ENCODE peak calls at places on chromosomes 12 and 14, in five cellular contexts. I is GM23248, A is H1, D is HCT116, R is keratinocyte. S is an unnamed sample.

GRCh38 chr14:20569066-20569465 is 8.2 kb upstream of the RNASE9 start:
- DNase-seq in I (no peak), A (no peak), R (no peak), D (no peak), S (no peak)

GRCh38 chr14:31947680-31948580 is 129.2 kb upstream of the ARHGAP5 start:
- DNase-seq in A (no peak), R (no peak), D (no peak), I (no peak), S (no peak)

GRCh38 chr12:96404683-96405082 is 4.4 kb upstream of the CDK17 start:
- DNase-seq in R (no peak), A (no peak), I (no peak), D (no peak), S (no peak)

GRCh38 chr14:39055786-39056474 is 47.1 kb downstream of the SEC23A start:
- DNase-seq in I (no peak), R (no peak), A (no peak), D (peak), S (no peak)

GRCh38 chr12:66829660-66830325 is 150.9 kb upstream of the GRIP1 start:
- DNase-seq in R (no peak), D (no peak), A (no peak), I (no peak), S (no peak)

GRCh38 chr12:47267571-47267970 is 187.8 kb upstream of the AMIGO2 start:
- DNase-seq in A (no peak), I (peak), R (peak), D (no peak), S (no peak)

GRCh38 chr12:121483950-121484349 is 84.0 kb downstream of the RNF34 start:
- DNase-seq in D (no peak), A (no peak), R (no peak), I (no peak), S (no peak)

GRCh38 chr14:93276031-93276716 is 56.7 kb downstream of the BTBD7 start:
- DNase-seq in I (no peak), D (no peak), A (no peak), R (no peak), S (no peak)

GRCh38 chr14:34027990-34028490 is 77.2 kb upstream of the EGLN3 start:
- DNase-seq in A (no peak), R (no peak), I (no peak), D (no peak), S (no peak)

GRCh38 chr12:53683983-53684382 is 8.1 kb upstream of the ATP5MC2 start:
- DNase-seq in A (no peak), D (no peak), I (no peak), R (no peak), S (no peak)

GRCh38 chr14:50045039-50045711 is 71.2 kb downstream of the VCPKMT start:
- DNase-seq in D (no peak), A (no peak), R (no peak), I (peak), S (peak)

GRCh38 chr14:99128185-99128584 is 143.8 kb downstream of the BCL11B start:
- DNase-seq in R (no peak), D (no peak), I (no peak), A (no peak), S (no peak)

GRCh38 chr14:71247106-71247505 is 339.8 kb downstream of the PCNX1 start:
- DNase-seq in R (peak), D (no peak), A (no peak), I (peak), S (no peak)

GRCh38 chr14:30885840-30886740 is 11.7 kb downstream of the COCH start:
- DNase-seq in I (peak), A (no peak), R (no peak), D (no peak), S (peak)

DNA sequence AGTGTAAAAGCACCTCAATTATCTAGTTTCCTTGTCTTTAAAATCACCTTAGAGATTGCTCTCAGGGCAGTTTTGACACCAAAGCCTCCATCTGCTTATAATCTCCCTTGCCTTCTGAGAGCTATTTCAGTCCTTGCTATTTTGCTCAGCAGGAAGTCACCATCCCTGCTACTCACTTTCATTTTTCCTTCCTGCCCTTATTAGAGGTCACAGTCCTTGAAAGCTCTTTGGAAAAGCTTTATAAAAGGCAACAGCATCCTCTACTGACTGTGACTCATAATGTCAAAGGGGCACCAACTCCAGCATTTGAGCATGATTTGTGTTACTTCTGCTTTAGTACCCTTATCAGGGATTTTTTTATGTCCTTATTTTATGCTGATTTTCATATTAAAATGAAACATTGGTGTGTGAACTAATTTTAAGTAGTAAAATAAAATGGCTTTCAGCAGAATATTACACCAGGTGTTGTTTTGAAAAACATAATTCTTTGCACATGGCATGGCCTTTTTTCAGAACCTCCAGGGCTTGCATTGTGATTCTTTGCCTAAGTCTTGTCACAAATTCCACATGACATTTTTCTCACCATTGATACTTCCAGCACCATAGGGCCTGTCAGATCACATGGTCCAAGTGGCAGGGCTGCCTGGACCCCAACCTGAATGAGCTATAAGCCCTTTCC is 213.0 kb downstream of the ADAMTS20 start:
- DNase-seq in I (peak), R (no peak), A (peak), D (peak), S (peak)
- H3K9ac ChIP-seq in I (peak), R (no peak), A (no peak), D (no peak), S (peak)

DNA sequence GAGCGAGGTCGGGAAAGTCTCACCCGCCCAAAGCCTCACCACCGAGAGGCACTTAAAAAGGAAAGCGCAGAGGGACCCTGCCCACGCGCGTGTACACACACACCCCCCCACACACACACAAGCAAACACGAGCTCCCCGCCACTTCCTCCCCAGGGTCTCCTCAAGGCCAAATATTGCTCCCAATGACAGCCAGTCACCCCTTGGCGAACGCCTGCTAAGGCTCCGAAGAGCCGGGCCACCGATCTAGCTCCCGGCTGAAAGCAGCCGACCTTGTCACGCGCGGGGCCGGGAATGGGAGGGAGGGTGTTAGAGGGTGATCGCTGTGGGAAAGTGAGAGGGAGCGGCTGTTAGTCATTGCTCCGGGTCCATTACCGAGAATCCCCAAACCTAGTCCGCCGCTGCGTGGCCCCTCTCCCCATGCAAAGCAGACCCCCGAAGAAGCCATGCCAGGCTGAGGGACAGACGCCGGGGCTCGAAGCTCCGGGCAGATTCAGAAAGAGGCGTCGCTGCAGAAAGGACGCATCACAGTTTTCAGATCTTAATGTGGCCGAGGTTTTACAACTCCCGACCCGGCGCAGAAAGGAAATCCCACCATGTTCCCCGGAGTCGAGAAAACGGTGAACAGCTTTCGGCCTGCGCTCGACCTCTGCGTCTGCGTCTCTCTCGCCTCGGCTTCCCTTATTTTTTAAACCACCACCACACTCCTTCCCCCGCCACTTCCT is 2.6 kb downstream of the BMP4 start:
- DNase-seq in D (no peak), I (peak), A (no peak), R (no peak), S (peak)
- TF ChIP-seq EZH2 in D (no peak), I (peak), A (no peak), R (no peak), S (no peak)

DNA sequence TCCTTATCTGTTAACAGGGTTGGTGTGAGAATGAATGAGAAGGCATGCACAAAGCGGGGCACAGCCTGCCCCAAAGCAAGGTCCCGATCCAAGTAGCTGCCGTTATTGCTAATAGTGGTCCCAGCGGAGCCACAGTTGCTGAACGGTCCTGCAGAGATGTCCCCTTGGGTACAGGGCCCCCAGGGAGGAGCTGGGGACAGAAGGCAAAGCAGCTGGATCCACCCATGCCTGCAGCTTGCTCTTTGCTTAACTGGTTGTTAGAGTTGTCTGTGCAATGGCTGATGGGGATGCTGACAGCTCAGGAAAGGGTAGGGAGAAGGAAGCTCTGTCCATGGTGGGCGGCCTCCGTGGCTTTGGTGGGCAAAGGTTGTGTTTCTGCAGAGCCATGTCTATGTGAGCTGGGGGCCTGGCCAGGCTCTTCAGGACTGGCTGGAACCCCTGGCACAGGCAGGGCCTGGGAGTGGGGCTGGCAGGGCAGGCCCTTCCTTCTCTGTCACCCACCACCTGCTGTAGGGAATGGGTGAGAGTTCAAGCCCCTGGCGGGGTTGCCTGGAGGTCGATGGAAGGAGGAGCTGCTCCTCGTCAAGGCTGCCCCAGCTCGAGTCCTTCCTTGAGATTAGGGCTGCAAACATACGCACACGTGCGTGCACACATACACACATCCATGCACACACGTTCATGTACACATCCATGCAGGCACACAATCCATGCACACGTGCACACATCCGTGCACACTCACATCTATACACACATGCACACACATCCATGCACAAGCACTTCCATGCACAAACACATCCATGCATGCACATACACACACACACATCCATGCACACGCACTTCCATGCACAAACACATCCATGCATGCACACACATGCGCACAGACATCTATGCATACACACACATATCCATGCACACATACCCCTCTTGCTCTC is 35.4 kb downstream of the NOC4L start:
- DNase-seq in I (no peak), R (no peak), D (no peak), A (no peak), S (no peak)
- H3K9ac ChIP-seq in I (no peak), R (no peak), D (no peak), A (no peak), S (no peak)

DNA sequence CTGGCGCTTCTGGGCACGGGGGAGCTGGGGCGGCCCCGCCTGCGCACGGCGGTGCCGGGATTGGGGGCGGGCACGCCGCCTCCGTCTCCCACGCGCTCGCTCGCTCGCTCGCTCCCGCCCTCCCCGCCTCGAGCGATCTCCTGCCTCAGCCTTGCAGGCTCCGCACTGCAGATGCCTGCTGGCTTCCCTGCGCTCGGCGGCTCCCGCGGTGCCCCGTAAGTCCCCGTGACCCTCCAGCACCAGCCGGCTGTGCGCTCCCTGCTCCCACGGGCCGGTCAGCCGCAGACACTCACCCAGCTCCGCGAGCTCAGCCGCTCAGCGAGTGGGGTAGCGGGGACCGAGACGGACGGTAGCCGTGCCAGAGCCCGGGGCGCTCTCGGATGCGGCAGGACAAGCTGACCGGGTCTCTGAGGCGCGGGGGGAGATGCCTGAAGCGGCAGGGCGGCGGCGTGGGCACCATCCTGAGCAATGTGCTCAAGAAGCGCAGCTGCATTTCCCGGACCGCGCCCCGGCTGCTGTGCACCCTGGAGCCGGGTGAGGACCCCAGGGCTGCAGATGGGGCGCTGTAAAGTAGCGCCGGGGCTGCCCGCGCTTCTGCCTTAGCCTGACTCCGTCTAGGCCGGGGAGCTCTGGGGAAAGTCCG is at the start of gene TBC1D30:
- DNase-seq in I (peak), A (no peak), D (no peak), R (no peak), S (peak)
- TF ChIP-seq EZH2 in I (no peak), A (peak), D (no peak), R (peak), S (peak)

GRCh38 chr12:104056419-104056972 is 6.5 kb upstream of the GLT8D2 start:
- DNase-seq in R (no peak), I (no peak), D (no peak), A (no peak), S (peak)
- H3K9ac ChIP-seq in R (no peak), I (no peak), D (no peak), A (no peak), S (no peak)

DNA sequence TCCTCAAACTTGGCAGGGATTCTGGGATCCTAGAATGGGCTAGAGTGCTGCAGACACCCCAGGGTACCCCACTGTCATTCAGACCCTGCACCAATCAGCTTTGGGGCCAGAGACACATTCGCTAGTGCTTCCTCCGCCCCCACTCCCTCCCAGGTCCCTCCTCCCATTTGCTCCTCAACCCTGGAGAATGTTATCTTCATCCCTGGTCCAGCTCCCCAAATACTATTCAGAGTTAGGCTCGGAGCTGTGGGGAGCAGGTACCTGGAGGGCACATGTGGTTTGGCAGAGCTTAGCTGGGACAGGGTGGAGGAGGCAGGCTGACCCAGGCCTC is 19.4 kb downstream of the VSX2 start:
- DNase-seq in D (no peak), I (no peak), R (no peak), A (no peak), S (no peak)
- TF ChIP-seq EZH2 in D (no peak), I (no peak), R (no peak), A (no peak), S (peak)

DNA sequence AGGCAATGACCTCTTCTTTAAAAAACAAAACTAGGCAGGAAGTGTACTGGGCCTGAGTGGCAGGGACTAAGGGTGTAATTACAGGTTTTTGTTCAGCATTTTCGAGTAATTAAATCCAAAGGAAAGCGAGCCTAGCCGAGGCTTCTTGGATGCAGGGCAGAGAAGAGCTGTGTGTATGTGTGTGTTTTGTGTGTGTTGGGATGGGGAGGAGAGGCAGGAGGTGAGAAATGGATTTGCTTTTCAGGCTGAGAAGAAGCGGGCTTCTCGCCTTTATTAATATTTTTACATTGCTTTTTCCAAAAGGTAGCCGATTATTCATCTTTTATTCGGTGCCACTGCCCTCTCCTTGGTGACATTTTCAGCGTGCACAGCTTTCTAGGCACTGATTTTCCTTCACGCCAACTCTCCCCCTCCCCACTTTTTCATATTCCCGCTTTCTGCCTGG is 8.9 kb upstream of the IRF2BPL start:
- DNase-seq in R (no peak), D (no peak), A (no peak), I (no peak), S (no peak)
- H3K9ac ChIP-seq in R (no peak), D (no peak), A (no peak), I (peak), S (peak)

GRCh38 chr12:117367006-117367638 is 5.7 kb upstream of the NOS1 start:
- DNase-seq in I (peak), A (peak), R (peak), D (peak), S (peak)
- TF ChIP-seq EZH2 in I (no peak), A (no peak), R (no peak), D (no peak), S (no peak)

GRCh38 chr14:96511667-96512066 is 9.5 kb downstream of the PAPOLA start:
- DNase-seq in D (no peak), A (no peak), I (no peak), R (no peak), S (no peak)

GRCh38 chr14:96514694-96515093 is 12.5 kb downstream of the PAPOLA start:
- DNase-seq in I (no peak), R (no peak), A (no peak), D (no peak), S (no peak)

GRCh38 chr14:96511146-96511545 is 9.0 kb downstream of the PAPOLA start:
- DNase-seq in D (no peak), R (no peak), I (no peak), A (no peak), S (no peak)

GRCh38 chr14:96512122-96512521 is 9.9 kb downstream of the PAPOLA start:
- DNase-seq in R (no peak), I (no peak), A (no peak), D (no peak), S (no peak)

DNA sequence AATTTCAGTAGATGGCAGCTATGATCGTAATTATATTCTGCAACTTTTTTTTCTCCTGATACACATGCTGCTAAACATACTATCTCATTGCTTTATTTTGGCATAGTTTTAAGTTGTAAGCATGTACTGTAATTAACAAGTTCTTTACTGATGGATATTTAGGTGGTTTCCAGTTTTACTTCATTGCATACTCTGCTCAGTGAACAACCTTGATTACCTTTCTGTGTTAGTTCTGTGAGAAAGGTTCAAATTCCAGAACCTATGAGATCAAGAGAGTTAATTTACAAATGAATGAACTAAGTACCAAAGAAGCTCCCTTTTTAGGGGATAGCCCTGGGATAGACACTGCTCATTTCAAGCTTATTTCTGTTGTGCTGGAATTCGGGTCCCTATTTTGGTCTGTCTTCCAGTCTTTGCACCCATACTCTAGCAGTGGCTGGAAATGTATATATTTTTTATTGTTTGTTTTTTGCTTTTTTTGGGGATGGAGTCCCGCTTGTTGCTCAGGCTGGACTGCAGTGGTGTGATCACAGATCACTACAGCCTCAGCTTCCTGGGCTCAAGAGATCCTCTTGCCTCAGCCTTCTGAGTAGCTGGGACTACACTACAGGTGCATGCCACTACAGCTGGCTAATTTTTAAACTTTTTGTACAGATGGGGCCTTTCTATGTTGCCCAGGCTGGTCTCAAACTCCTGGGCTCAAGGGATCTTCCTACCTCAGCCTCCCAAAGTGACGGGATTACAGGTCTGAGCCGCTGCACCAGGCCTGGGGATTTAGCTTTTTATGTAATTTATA is 10.6 kb downstream of the PAPOLA start:
- DNase-seq in I (no peak), A (no peak), R (no peak), D (no peak), S (no peak)
- H3K9ac ChIP-seq in I (no peak), A (no peak), R (no peak), D (no peak), S (no peak)

GRCh38 chr12:31521972-31522371 is 69.0 kb downstream of the DENND5B start:
- DNase-seq in R (no peak), A (no peak), I (no peak), D (no peak), S (no peak)
- TF ChIP-seq EZH2 in R (no peak), A (no peak), I (no peak), D (no peak), S (no peak)